ENCODE peak calls at places on chromosomes 4 and X, in seven cellular contexts. One of them, this sample, is unnamed.

GRCh38 chr4:188031751-188032150 is 36.2 kb downstream of the ZFP42 start:
- DNase-seq in sigmoid colon: no peak
- DNase-seq in IMR-90: no peak
- DNase-seq in endothelial cell of umbilical vein: no peak
- DNase-seq in heart left ventricle: no peak
- DNase-seq in GM12891: no peak
- DNase-seq in gastrocnemius medialis: no peak
- DNase-seq in this sample: no peak

GRCh38 chr4:143185253-143186107 is 763 bp downstream of the USP38 start:
- DNase-seq in sigmoid colon: peak
- DNase-seq in IMR-90: peak
- DNase-seq in endothelial cell of umbilical vein: peak
- DNase-seq in heart left ventricle: peak
- DNase-seq in GM12891: no peak
- DNase-seq in gastrocnemius medialis: peak
- DNase-seq in this sample: no peak

GRCh38 chr4:4662230-4662629 is 120.4 kb upstream of the STX18 start:
- DNase-seq in sigmoid colon: no peak
- DNase-seq in IMR-90: no peak
- DNase-seq in endothelial cell of umbilical vein: no peak
- DNase-seq in heart left ventricle: no peak
- DNase-seq in GM12891: no peak
- DNase-seq in gastrocnemius medialis: no peak
- DNase-seq in this sample: no peak

GRCh38 chr4:106355193-106355592 is 13.4 kb downstream of the GIMD1 start:
- DNase-seq in sigmoid colon: no peak
- DNase-seq in IMR-90: no peak
- DNase-seq in endothelial cell of umbilical vein: no peak
- DNase-seq in heart left ventricle: no peak
- DNase-seq in GM12891: no peak
- DNase-seq in gastrocnemius medialis: no peak
- DNase-seq in this sample: no peak

GRCh38 chr4:101191302-101192098 is 155.8 kb downstream of the PPP3CA start:
- DNase-seq in sigmoid colon: peak
- DNase-seq in IMR-90: peak
- DNase-seq in endothelial cell of umbilical vein: peak
- DNase-seq in heart left ventricle: peak
- DNase-seq in GM12891: no peak
- DNase-seq in gastrocnemius medialis: peak
- DNase-seq in this sample: no peak

GRCh38 chr4:38753021-38753806 is 29.6 kb downstream of the TLR10 start:
- DNase-seq in sigmoid colon: peak
- DNase-seq in IMR-90: peak
- DNase-seq in endothelial cell of umbilical vein: peak
- DNase-seq in heart left ventricle: peak
- DNase-seq in GM12891: no peak
- DNase-seq in gastrocnemius medialis: peak
- DNase-seq in this sample: peak

GRCh38 chrX:112614640-112615039 is 65.1 kb downstream of the LHFPL1 start:
- DNase-seq in sigmoid colon: no peak
- DNase-seq in IMR-90: peak
- DNase-seq in endothelial cell of umbilical vein: no peak
- DNase-seq in heart left ventricle: no peak
- DNase-seq in GM12891: no peak
- DNase-seq in gastrocnemius medialis: no peak
- DNase-seq in this sample: no peak

GRCh38 chr4:128525939-128526630 is 238.5 kb upstream of the PGRMC2 start:
- DNase-seq in sigmoid colon: no peak
- DNase-seq in IMR-90: peak
- DNase-seq in endothelial cell of umbilical vein: no peak
- DNase-seq in heart left ventricle: no peak
- DNase-seq in GM12891: no peak
- DNase-seq in gastrocnemius medialis: no peak
- DNase-seq in this sample: no peak

GRCh38 chr4:6873291-6873690 is 36.3 kb upstream of the TBC1D14 start:
- DNase-seq in sigmoid colon: no peak
- DNase-seq in IMR-90: no peak
- DNase-seq in endothelial cell of umbilical vein: peak
- DNase-seq in heart left ventricle: no peak
- DNase-seq in GM12891: no peak
- DNase-seq in gastrocnemius medialis: no peak
- DNase-seq in this sample: no peak

GRCh38 chr4:138275946-138276621 is 33.9 kb upstream of the SLC7A11 start:
- DNase-seq in sigmoid colon: no peak
- DNase-seq in IMR-90: peak
- DNase-seq in endothelial cell of umbilical vein: peak
- DNase-seq in heart left ventricle: no peak
- DNase-seq in GM12891: no peak
- DNase-seq in gastrocnemius medialis: no peak
- DNase-seq in this sample: no peak

GRCh38 chr4:140703463-140703862 is 52.7 kb downstream of the TBC1D9 start:
- DNase-seq in sigmoid colon: no peak
- DNase-seq in IMR-90: peak
- DNase-seq in endothelial cell of umbilical vein: no peak
- DNase-seq in heart left ventricle: no peak
- DNase-seq in GM12891: no peak
- DNase-seq in gastrocnemius medialis: no peak
- DNase-seq in this sample: no peak

GRCh38 chrX:40149286-40150175 is 51.8 kb upstream of the BCOR start:
- DNase-seq in sigmoid colon: no peak
- DNase-seq in IMR-90: no peak
- DNase-seq in endothelial cell of umbilical vein: no peak
- DNase-seq in heart left ventricle: peak
- DNase-seq in GM12891: no peak
- DNase-seq in gastrocnemius medialis: no peak
- DNase-seq in this sample: no peak

GRCh38 chrX:40148189-40148438 is 50.4 kb upstream of the BCOR start:
- DNase-seq in sigmoid colon: no peak
- DNase-seq in IMR-90: no peak
- DNase-seq in endothelial cell of umbilical vein: no peak
- DNase-seq in heart left ventricle: no peak
- DNase-seq in GM12891: no peak
- DNase-seq in gastrocnemius medialis: no peak
- DNase-seq in this sample: no peak

GRCh38 chrX:40150503-40150902 is 52.7 kb upstream of the BCOR start:
- DNase-seq in sigmoid colon: no peak
- DNase-seq in IMR-90: no peak
- DNase-seq in endothelial cell of umbilical vein: no peak
- DNase-seq in heart left ventricle: no peak
- DNase-seq in GM12891: no peak
- DNase-seq in gastrocnemius medialis: no peak
- DNase-seq in this sample: no peak

GRCh38 chrX:40147399-40148188 is 49.8 kb upstream of the BCOR start:
- DNase-seq in sigmoid colon: no peak
- DNase-seq in IMR-90: no peak
- DNase-seq in endothelial cell of umbilical vein: no peak
- DNase-seq in heart left ventricle: no peak
- DNase-seq in GM12891: no peak
- DNase-seq in gastrocnemius medialis: no peak
- DNase-seq in this sample: no peak

DNA sequence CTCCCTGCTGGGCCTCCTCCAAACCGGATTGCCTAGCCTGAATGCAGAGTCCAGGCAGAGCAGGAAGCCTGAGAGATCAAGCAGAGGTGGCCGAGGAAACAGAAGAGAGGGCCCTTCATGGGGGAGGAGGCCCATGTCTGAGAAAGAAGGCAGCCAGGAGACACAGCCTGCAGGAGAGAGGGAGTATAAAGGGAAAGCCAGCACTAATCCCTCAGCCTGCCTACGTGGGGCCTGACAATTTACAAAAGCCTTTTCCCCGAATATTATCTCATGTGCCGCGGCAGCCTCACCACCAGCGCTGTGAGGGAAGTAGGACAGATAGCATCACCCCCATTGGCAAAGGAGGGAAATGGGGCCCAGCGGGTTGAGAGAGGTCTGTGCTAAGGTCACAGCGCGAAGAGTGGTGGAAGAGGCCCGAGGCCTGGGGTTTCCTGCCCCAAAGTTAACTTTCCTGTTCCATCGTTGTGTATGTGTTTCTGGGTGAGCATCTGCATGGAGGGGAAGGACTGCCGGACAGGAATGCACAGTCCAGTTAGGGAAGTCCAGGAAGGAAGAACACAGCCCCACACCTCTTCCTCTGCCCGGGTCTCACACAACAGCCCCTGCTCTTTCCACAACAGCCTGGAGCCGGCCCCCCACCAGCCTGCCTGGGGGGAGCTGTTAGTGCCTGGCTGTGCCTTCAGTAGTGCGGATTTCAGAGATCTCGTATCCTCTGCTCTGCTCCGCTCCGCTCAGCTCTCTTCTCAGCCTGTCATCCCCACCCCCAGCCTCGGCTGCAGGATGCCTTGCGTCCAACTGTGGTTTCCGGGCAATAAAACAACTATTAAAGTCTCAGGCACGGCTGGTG is 50.9 kb upstream of the BCOR start:
- DNase-seq in sigmoid colon: no peak
- DNase-seq in IMR-90: no peak
- DNase-seq in endothelial cell of umbilical vein: peak
- DNase-seq in heart left ventricle: no peak
- DNase-seq in GM12891: no peak
- DNase-seq in gastrocnemius medialis: no peak
- DNase-seq in this sample: no peak
- TF ChIP-seq POLR2A in sigmoid colon: no peak
- TF ChIP-seq POLR2A in IMR-90: no peak
- TF ChIP-seq POLR2A in endothelial cell of umbilical vein: no peak
- TF ChIP-seq POLR2A in heart left ventricle: no peak
- TF ChIP-seq POLR2A in GM12891: no peak
- TF ChIP-seq POLR2A in gastrocnemius medialis: no peak
- TF ChIP-seq POLR2A in this sample: no peak

GRCh38 chr4:156971623-156972369 is at the start of gene PDGFC:
- DNase-seq in sigmoid colon: peak
- DNase-seq in IMR-90: peak
- DNase-seq in endothelial cell of umbilical vein: peak
- DNase-seq in heart left ventricle: peak
- DNase-seq in GM12891: peak
- DNase-seq in gastrocnemius medialis: peak
- DNase-seq in this sample: peak
- TF ChIP-seq POLR2A in sigmoid colon: peak
- TF ChIP-seq POLR2A in IMR-90: peak
- TF ChIP-seq POLR2A in endothelial cell of umbilical vein: no peak
- TF ChIP-seq POLR2A in heart left ventricle: peak
- TF ChIP-seq POLR2A in GM12891: no peak
- TF ChIP-seq POLR2A in gastrocnemius medialis: peak
- TF ChIP-seq POLR2A in this sample: no peak

GRCh38 chr4:27412617-27413016 is 552.0 kb downstream of the STIM2 start:
- DNase-seq in sigmoid colon: no peak
- DNase-seq in IMR-90: no peak
- DNase-seq in endothelial cell of umbilical vein: no peak
- DNase-seq in heart left ventricle: no peak
- DNase-seq in GM12891: no peak
- DNase-seq in gastrocnemius medialis: no peak
- DNase-seq in this sample: no peak
- TF ChIP-seq POLR2A in sigmoid colon: no peak
- TF ChIP-seq POLR2A in IMR-90: no peak
- TF ChIP-seq POLR2A in endothelial cell of umbilical vein: no peak
- TF ChIP-seq POLR2A in heart left ventricle: no peak
- TF ChIP-seq POLR2A in GM12891: no peak
- TF ChIP-seq POLR2A in gastrocnemius medialis: no peak
- TF ChIP-seq POLR2A in this sample: no peak

DNA sequence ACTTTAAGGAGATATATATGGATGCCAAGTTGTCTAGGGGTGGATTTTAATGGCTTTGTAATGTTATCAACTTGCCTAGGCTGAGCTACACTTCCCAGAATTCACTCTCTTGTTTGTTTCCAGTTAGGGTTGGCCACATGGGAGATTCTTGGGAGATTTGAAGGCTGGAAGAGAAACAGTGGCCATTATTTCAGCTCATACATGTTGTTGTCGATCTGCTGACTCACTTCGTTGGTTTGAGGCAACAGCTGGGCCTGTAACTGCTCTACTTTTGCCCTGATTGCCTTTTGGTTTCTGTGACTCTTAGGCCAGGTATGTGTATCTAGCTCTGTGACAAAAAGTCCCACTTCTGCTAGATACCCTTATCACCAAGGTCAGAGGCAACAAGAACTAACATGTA is 11.6 kb upstream of the SRPX start:
- DNase-seq in sigmoid colon: no peak
- DNase-seq in IMR-90: peak
- DNase-seq in endothelial cell of umbilical vein: no peak
- DNase-seq in heart left ventricle: no peak
- DNase-seq in GM12891: no peak
- DNase-seq in gastrocnemius medialis: no peak
- DNase-seq in this sample: no peak
- TF ChIP-seq POLR2A in sigmoid colon: no peak
- TF ChIP-seq POLR2A in IMR-90: no peak
- TF ChIP-seq POLR2A in endothelial cell of umbilical vein: no peak
- TF ChIP-seq POLR2A in heart left ventricle: no peak
- TF ChIP-seq POLR2A in GM12891: no peak
- TF ChIP-seq POLR2A in gastrocnemius medialis: no peak
- TF ChIP-seq POLR2A in this sample: no peak

GRCh38 chrX:149541521-149542047 is 772 bp downstream of the EOLA1 start:
- DNase-seq in sigmoid colon: no peak
- DNase-seq in IMR-90: no peak
- DNase-seq in endothelial cell of umbilical vein: no peak
- DNase-seq in heart left ventricle: no peak
- DNase-seq in GM12891: no peak
- DNase-seq in gastrocnemius medialis: no peak
- DNase-seq in this sample: no peak

GRCh38 chrX:149539283-149540132 is 1.3 kb upstream of the EOLA1 start:
- DNase-seq in sigmoid colon: peak
- DNase-seq in IMR-90: peak
- DNase-seq in endothelial cell of umbilical vein: peak
- DNase-seq in heart left ventricle: peak
- DNase-seq in GM12891: peak
- DNase-seq in gastrocnemius medialis: peak
- DNase-seq in this sample: peak

GRCh38 chrX:149540133-149540620 is 635 bp upstream of the EOLA1 start:
- DNase-seq in sigmoid colon: peak
- DNase-seq in IMR-90: peak
- DNase-seq in endothelial cell of umbilical vein: no peak
- DNase-seq in heart left ventricle: peak
- DNase-seq in GM12891: peak
- DNase-seq in gastrocnemius medialis: peak
- DNase-seq in this sample: peak

DNA sequence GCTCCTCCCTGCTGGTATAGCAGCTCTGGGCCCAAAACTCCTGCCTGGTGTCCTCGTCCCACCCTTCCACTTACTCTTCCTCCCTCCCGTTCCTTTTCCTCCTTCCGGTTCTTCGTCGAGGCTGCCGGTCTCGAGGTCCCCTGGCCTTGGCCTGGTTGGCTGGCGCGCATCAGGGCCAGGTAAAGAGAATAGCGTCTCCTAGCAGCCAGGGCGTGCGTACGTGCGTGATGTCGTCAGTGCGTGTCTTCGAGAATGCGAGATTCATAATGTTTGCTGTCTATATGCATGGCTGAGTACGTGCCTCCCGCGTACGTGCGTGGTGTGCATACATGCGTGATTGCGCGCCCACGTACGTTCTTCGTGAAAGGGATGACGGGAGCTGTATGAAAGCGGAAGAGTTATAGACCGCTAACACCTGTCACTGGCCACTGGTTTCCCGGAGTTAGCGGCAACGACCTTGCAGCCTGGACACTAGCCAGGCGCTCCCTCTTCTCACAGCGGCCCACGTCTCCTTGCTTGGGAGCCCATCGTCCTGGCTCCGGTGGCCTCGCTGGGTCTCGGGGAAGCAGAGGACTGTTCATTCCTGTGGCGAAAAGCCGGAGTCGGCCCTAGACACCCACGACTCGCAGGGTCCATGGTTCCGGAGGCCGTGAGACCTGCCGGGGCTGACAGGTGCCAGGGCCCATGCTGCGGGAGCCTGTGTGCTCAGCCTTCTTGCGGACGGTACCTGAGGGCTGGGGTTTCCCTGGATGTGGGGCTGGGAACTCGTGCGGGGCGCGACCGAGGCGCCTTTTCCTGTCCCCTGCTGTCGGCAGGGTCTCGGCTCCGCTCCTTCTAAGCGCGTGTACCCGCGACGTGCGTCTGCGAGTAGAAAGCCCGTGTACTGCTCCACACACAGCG is at the start of gene EOLA1:
- DNase-seq in sigmoid colon: peak
- DNase-seq in IMR-90: peak
- DNase-seq in endothelial cell of umbilical vein: peak
- DNase-seq in heart left ventricle: peak
- DNase-seq in GM12891: peak
- DNase-seq in gastrocnemius medialis: peak
- DNase-seq in this sample: peak
- TF ChIP-seq POLR2A in sigmoid colon: peak
- TF ChIP-seq POLR2A in IMR-90: peak
- TF ChIP-seq POLR2A in endothelial cell of umbilical vein: peak
- TF ChIP-seq POLR2A in heart left ventricle: no peak
- TF ChIP-seq POLR2A in GM12891: peak
- TF ChIP-seq POLR2A in gastrocnemius medialis: peak
- TF ChIP-seq POLR2A in this sample: no peak

This sample was measured in esophagus muscularis mucosa.